ENCODE peak calls at places on chromosomes 12 and 14, in eight cellular contexts. P is sigmoid colon, Y is dorsolateral prefrontal cortex, W is HepG2, V is astrocyte of the spinal cord, G is hepatocyte, D is Peyer's patch, Q is cardiac muscle cell. F is an unnamed sample.

GRCh38 chr12:116736962-116737773 is 701 bp downstream of the SPRING1 start:
- DNase-seq in P (no peak), G (peak; percentile 39), Y (no peak), V (no peak), Q (no peak), D (no peak), W (no peak), F (no peak)

GRCh38 chr14:75234173-75234855 is 44.3 kb upstream of the FOS start:
- DNase-seq in W (peak; percentile 31), P (peak; percentile 83), Y (no peak), V (peak; percentile 94), D (peak; percentile 79), G (peak; percentile 83), Q (peak; percentile 94), F (peak; percentile 91)

GRCh38 chr14:101169267-101169666 is 265.7 kb upstream of the RTL1 start:
- DNase-seq in D (peak; percentile 25), Y (no peak), P (no peak), G (no peak), W (no peak), V (no peak), Q (no peak), F (no peak)

GRCh38 chr12:119176267-119177055 is 2.3 kb upstream of the HSPB8 start:
- DNase-seq in V (peak; percentile 90), P (peak; percentile 99), D (peak; percentile 64), Y (no peak), Q (peak; percentile 88), G (peak; percentile 96), W (peak; percentile 15), F (peak; percentile 90)

GRCh38 chr14:58749066-58749669 is 111.4 kb downstream of the DACT1 start:
- DNase-seq in P (no peak), W (peak; percentile 4), V (peak; percentile 95), Y (no peak), G (peak; percentile 66), D (no peak), Q (peak; percentile 85), F (peak; percentile 87)

GRCh38 chr12:54134850-54135249 is 53.9 kb downstream of the SMUG1 start:
- DNase-seq in V (no peak), D (peak; percentile 12), P (no peak), W (no peak), Q (no peak), G (peak; percentile 57), Y (no peak), F (no peak)

GRCh38 chr12:111256629-111257434 is 112.1 kb downstream of the PHETA1 start:
- DNase-seq in P (no peak), G (no peak), V (no peak), Y (no peak), D (no peak), W (no peak), Q (no peak), F (no peak)

GRCh38 chr12:39831587-39832315 is 212.1 kb upstream of the ABCD2 start:
- DNase-seq in V (peak; percentile 35), Y (no peak), W (peak; percentile 77), D (no peak), P (no peak), G (peak; percentile 24), Q (peak; percentile 38), F (peak; percentile 33)

GRCh38 chr12:96263449-96263902 is 69.3 kb downstream of the ELK3 start:
- DNase-seq in G (peak; percentile 45), P (no peak), W (peak; percentile 90), Y (no peak), Q (peak; percentile 55), D (no peak), V (peak; percentile 20), F (peak; percentile 65)

GRCh38 chr12:111219440-111219839 is 149.5 kb downstream of the PHETA1 start:
- DNase-seq in W (no peak), Q (no peak), V (no peak), D (no peak), Y (no peak), G (no peak), P (no peak), F (no peak)

GRCh38 chr14:76953196-76953945 is 75.1 kb downstream of the IRF2BPL start:
- DNase-seq in G (peak; percentile 76), W (peak; percentile 45), Y (no peak), V (peak; percentile 81), D (peak; percentile 78), Q (peak; percentile 77), P (peak; percentile 90), F (peak; percentile 63)

GRCh38 chr12:88553941-88554658 is 26.2 kb downstream of the KITLG start:
- DNase-seq in V (peak; percentile 82), W (peak; percentile 62), Y (no peak), G (no peak), P (no peak), D (no peak), Q (peak; percentile 94), F (peak; percentile 93)

GRCh38 chr14:89474464-89474863 is 57.4 kb upstream of the FOXN3 start:
- DNase-seq in V (no peak), Y (no peak), G (no peak), Q (no peak), W (no peak), P (no peak), D (no peak), F (no peak)

GRCh38 chr14:59772252-59772651 is 98.3 kb downstream of the RTN1 start:
- DNase-seq in W (no peak), V (no peak), D (no peak), P (no peak), Q (peak; percentile 33), G (no peak), Y (no peak), F (peak; percentile 55)

GRCh38 chr12:97308576-97309198 is 153.9 kb upstream of the RMST start:
- DNase-seq in W (peak; percentile 39), G (peak; percentile 58), Q (peak; percentile 72), V (peak; percentile 62), P (no peak), D (no peak), Y (no peak), F (peak; percentile 78)

GRCh38 chr12:4626543-4626942 is 22.3 kb downstream of the AKAP3 start:
- DNase-seq in Y (no peak), V (no peak), P (no peak), Q (no peak), D (no peak), W (no peak), G (no peak), F (no peak)

GRCh38 chr12:115096673-115097349 is 412.8 kb upstream of the TBX3 start:
- DNase-seq in D (no peak), V (peak; percentile 3), P (no peak), Y (no peak), W (no peak), Q (peak; percentile 34), G (peak; percentile 26), F (peak; percentile 32)

GRCh38 chr12:68932123-68932700 is 759 bp downstream of the CPM start:
- DNase-seq in Q (no peak), W (no peak), P (no peak), Y (no peak), V (no peak), G (no peak), D (no peak), F (no peak)

GRCh38 chr12:69401940-69402339 is 42.4 kb downstream of the YEATS4 start:
- DNase-seq in Q (no peak), W (no peak), V (no peak), D (no peak), Y (no peak), G (no peak), P (no peak), F (no peak)

GRCh38 chr12:47889040-47889439 is 15.8 kb downstream of the VDR start:
- DNase-seq in G (no peak), W (no peak), Y (no peak), V (no peak), Q (no peak), P (no peak), D (no peak), F (no peak)

GRCh38 chr12:49892732-49893317 is 10.9 kb downstream of the FAIM2 start:
- DNase-seq in P (peak; percentile 26), Y (no peak), G (no peak), W (no peak), Q (no peak), D (peak; percentile 19), V (no peak), F (no peak)

DNA sequence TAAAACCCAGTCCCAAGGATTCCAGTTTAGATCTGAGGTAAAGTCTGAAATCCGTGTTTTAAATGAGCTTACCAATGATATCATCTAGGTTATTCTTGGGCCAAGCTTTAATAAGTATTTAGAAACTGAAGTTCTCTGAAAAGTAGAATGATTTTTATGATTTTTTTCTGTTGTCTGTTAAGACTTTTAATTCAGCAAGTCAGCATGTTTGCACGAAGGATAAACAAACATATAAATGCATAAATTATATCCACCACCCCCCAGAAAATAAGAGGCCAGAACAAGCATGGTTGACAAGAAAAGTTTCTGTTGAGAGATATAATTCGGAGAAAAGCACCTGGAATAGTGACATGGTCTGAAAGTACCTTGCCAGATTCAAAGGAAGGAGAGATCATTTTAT is 655.7 kb downstream of the NOVA1 start:
- DNase-seq in D (no peak), G (no peak), W (no peak), Q (no peak), V (no peak), P (no peak), Y (no peak), F (no peak)
- TF ChIP-seq CTCF in D (no peak), G (no peak), W (no peak), Q (no peak), V (no peak), P (no peak), Y (no peak), F (no peak)

GRCh38 chr12:105235747-105236476 is at the start of gene APPL2:
- DNase-seq in Q (peak; percentile 94), V (peak; percentile 89), Y (peak; percentile 90), G (peak; percentile 96), W (peak; percentile 83), P (peak; percentile 94), D (peak; percentile 93), F (peak; percentile 89)
- H3K4me3 ChIP-seq in Q (peak within 1 kb of the TSS; percentile 76), V (peak within 1 kb of the TSS; percentile 53), Y (peak within 1 kb of the TSS; percentile 95), G (peak within 1 kb of the TSS; percentile 91), W (peak within 1 kb of the TSS; percentile 84), P (peak within 1 kb of the TSS; percentile 95), D (peak within 1 kb of the TSS; percentile 87), F (peak within 1 kb of the TSS; percentile 74)

DNA sequence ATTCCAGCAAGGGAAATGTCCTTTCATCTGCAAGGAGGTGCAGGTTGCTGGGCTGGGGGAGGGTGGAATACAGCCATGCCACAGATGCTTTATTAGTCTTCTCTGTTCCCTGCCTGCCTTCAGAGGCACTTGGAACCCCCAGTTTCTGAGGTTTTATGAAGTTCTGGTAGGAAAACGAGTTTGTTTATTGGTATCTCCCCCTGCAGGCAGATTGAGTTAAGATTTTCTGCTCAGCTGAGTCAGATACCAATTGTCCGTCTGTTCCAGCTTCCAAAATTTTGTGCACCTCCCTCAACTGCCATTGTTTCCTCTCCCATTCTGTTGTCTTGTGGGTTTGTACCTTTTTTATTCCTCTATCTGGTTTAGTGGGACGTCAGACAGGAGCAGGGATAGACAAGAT is 155.6 kb downstream of the ETV6 start:
- DNase-seq in Q (no peak), P (no peak), W (no peak), G (no peak), Y (no peak), V (no peak), D (no peak), F (no peak)
- TF ChIP-seq CTCF in Q (no peak), P (no peak), W (no peak), G (no peak), Y (peak; percentile 25), V (peak; percentile 9), D (peak; percentile 10), F (peak; percentile 4)

GRCh38 chr12:109696485-109697269 is 16.9 kb upstream of the FAM222A start:
- DNase-seq in V (peak; percentile 15), W (peak; percentile 36), D (no peak), Q (peak; percentile 15), G (no peak), P (no peak), Y (no peak), F (peak; percentile 14)
- H3K4me3 ChIP-seq in V (no peak overlapping the region), W (no peak overlapping the region), D (no peak overlapping the region), Q (no peak overlapping the region), G (no peak overlapping the region), P (no peak overlapping the region), Y (no peak overlapping the region), F (no peak overlapping the region)

GRCh38 chr12:19129486-19130223 is at the start of gene PLEKHA5:
- DNase-seq in G (peak; percentile 91), D (peak; percentile 82), V (peak; percentile 70), W (peak; percentile 44), Q (peak; percentile 89), Y (peak; percentile 71), P (peak; percentile 81), F (peak; percentile 72)
- TF ChIP-seq CTCF in G (peak; percentile 47), D (peak; percentile 42), V (no peak), W (peak; percentile 70), Q (no peak), Y (peak; percentile 24), P (no peak), F (no peak)

F was measured in fibroblast of pulmonary artery.